ENCODE peak calls at places on chromosomes 4 and X, in six cellular contexts. T, Z, R, Q, F and E are unnamed samples.
A peak's percentile ranks its signal among the peaks of the same experiment; 100 is the strongest.

GRCh38 chrX:140563893-140564292 is 59.0 kb upstream of the SOX3 start:
- DNase-seq in T (no peak), Z (no peak), R (no peak), Q (no peak), F (no peak), E (no peak)

GRCh38 chrX:84175943-84176342 is 12.1 kb downstream of the RPS6KA6 start:
- DNase-seq in T (no peak), Z (no peak), R (no peak), Q (no peak), F (no peak), E (no peak)

GRCh38 chr4:188728359-188728758 is 589.1 kb downstream of the TRIML1 start:
- DNase-seq in T (no peak), Z (no peak), R (no peak), Q (no peak), F (no peak), E (no peak)

GRCh38 chr4:4625488-4625887 is 83.6 kb upstream of the STX18 start:
- DNase-seq in T (no peak), Z (peak; percentile 95), R (no peak), Q (no peak), F (no peak), E (no peak)

GRCh38 chr4:32700838-32701237 is 1980.7 kb downstream of the PCDH7 start:
- DNase-seq in T (no peak), Z (no peak), R (no peak), Q (no peak), F (no peak), E (no peak)

GRCh38 chr4:88674565-88674964 is 23.1 kb downstream of the NAP1L5 start:
- DNase-seq in T (no peak), Z (peak; percentile 51), R (no peak), Q (no peak), F (no peak), E (no peak)

GRCh38 chr4:81605278-81605677 is 133.6 kb upstream of the RASGEF1B start:
- DNase-seq in T (no peak), Z (no peak), R (no peak), Q (no peak), F (no peak), E (peak; percentile 20)

GRCh38 chr4:47002593-47002992 is 9.2 kb upstream of the GABRA4 start:
- DNase-seq in T (no peak), Z (peak; percentile 22), R (no peak), Q (no peak), F (no peak), E (no peak)

GRCh38 chr4:98601719-98602118 is 56.7 kb downstream of the TSPAN5 start:
- DNase-seq in T (no peak), Z (peak; percentile 53), R (peak; percentile 29), Q (no peak), F (no peak), E (no peak)

GRCh38 chr4:145735330-145735638 is 55.3 kb downstream of the C4orf51 start:
- DNase-seq in T (no peak), Z (peak; percentile 97), R (peak; percentile 39), Q (no peak), F (no peak), E (no peak)

GRCh38 chr4:78022517-78022916 is 34.6 kb upstream of the FRAS1 start:
- DNase-seq in T (no peak), Z (peak; percentile 13), R (no peak), Q (no peak), F (no peak), E (no peak)

GRCh38 chr4:21011106-21011505 is 310.8 kb downstream of the PACRGL start:
- DNase-seq in T (no peak), Z (no peak), R (peak; percentile 59), Q (no peak), F (no peak), E (no peak)

GRCh38 chrX:69504626-69505612 is 793 bp downstream of the NALF2 start:
- DNase-seq in T (no peak), Z (peak; percentile 4), R (no peak), Q (no peak), F (no peak), E (no peak)

GRCh38 chr4:41339812-41340809 is 83.4 kb downstream of the UCHL1 start:
- DNase-seq in T (no peak), Z (peak; percentile 69), R (peak; percentile 85), Q (no peak), F (no peak), E (no peak)

GRCh38 chrX:20913760-20914159 is 460.5 kb upstream of the CNKSR2 start:
- DNase-seq in T (no peak), Z (peak; percentile 2), R (no peak), Q (no peak), F (no peak), E (no peak)

GRCh38 chrX:70998402-70999027 is 67.6 kb upstream of the SLC7A3 start:
- DNase-seq in T (no peak), Z (peak; percentile 30), R (peak; percentile 9), Q (no peak), F (peak; percentile 37), E (no peak)

DNA sequence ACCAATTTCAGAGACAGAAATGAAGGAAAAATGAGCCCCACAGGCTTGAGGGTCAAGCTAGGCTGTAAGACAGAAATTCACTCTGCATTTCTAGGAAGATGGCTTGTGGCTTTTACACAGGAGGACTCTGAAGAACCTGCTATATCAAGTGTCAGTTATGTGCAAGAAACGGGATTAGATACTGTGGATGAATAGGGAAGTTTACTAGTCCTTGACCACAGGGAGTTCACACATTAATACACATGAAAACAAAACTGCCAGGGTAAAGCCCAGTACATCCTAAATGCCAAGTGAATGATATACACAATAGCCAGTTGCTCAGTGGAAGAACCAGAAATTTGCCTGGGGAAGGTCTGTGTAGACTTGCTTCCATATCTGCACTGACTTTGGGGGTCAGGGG is 53.5 kb downstream of the TMEM131L start:
- DNase-seq in T (no peak), Z (no peak), R (no peak), Q (no peak), F (no peak), E (no peak)
- H3K4me1 ChIP-seq in T (no peaks in the 10 kb centered on the region), Z (peaks cover 6% of the 10 kb centered on the region), R (no peaks in the 10 kb centered on the region), Q (peaks cover 84% of the 10 kb centered on the region), F (peaks cover 18% of the 10 kb centered on the region), E (peaks cover 84% of the 10 kb centered on the region)

GRCh38 chr4:113960684-113961321 is 18.6 kb downstream of the ARSJ start:
- DNase-seq in T (no peak), Z (no peak), R (peak; percentile 65), Q (no peak), F (no peak), E (no peak)
- H3K4me1 ChIP-seq in T (no peaks in the 10 kb centered on the region), Z (peaks cover 47% of the 10 kb centered on the region), R (peaks cover 58% of the 10 kb centered on the region), Q (no peaks in the 10 kb centered on the region), F (no peaks in the 10 kb centered on the region), E (no peaks in the 10 kb centered on the region)

GRCh38 chr4:184857446-184858121 is 31.8 kb upstream of the ACSL1 start:
- DNase-seq in T (no peak), Z (no peak), R (no peak), Q (no peak), F (no peak), E (no peak)
- H3K4me1 ChIP-seq in T (no peaks in the 10 kb centered on the region), Z (no peaks in the 10 kb centered on the region), R (no peaks in the 10 kb centered on the region), Q (no peaks in the 10 kb centered on the region), F (no peaks in the 10 kb centered on the region), E (no peaks in the 10 kb centered on the region)

GRCh38 chr4:147811878-147812277 is 80.0 kb downstream of the ARHGAP10 start:
- DNase-seq in T (no peak), Z (no peak), R (no peak), Q (no peak), F (no peak), E (no peak)

GRCh38 chr4:147816382-147817254 is 84.7 kb downstream of the ARHGAP10 start:
- DNase-seq in T (no peak), Z (no peak), R (no peak), Q (no peak), F (no peak), E (no peak)

GRCh38 chr4:147815741-147816140 is 83.9 kb downstream of the ARHGAP10 start:
- DNase-seq in T (no peak), Z (no peak), R (no peak), Q (no peak), F (no peak), E (no peak)

GRCh38 chr4:147814334-147814733 is 82.4 kb downstream of the ARHGAP10 start:
- DNase-seq in T (no peak), Z (no peak), R (no peak), Q (no peak), F (no peak), E (no peak)

DNA sequence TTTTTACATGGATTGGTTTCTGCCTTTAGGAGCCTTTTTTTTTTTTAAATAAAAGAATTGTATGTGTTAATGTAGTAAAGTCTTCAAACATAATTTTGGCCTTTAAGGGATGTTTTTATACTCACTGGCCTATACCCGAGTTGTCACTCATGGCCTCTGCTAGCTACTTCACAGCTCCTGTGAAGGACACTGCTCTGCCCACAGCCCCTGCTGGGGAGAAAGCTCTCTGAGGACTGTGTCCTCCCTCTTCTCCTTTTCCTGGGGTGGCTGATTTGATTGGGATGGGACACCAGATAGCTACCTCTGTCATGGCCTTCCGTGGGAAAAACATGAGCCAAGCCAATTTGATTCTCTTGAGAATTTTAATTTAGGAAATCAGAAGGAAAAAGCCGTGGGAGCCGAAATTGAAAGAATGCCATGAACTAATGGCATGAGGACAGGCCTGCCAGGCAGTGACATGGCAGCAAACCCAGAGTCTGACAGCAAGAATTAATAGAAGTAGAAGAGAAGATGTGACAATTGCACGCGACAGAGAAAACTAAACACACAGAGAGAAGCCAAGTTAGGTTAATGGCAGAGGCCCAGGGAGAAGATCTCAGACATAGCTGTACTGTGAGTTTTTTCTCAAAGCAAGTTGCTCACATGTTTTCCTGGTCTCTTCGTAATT is 81.4 kb downstream of the ARHGAP10 start:
- DNase-seq in T (no peak), Z (peak; percentile 71), R (no peak), Q (no peak), F (no peak), E (no peak)
- H3K4me1 ChIP-seq in T (peaks cover 4% of the 10 kb centered on the region), Z (peaks cover 34% of the 10 kb centered on the region), R (no peaks in the 10 kb centered on the region), Q (peaks cover 8% of the 10 kb centered on the region), F (peaks cover 40% of the 10 kb centered on the region), E (no peaks in the 10 kb centered on the region)

DNA sequence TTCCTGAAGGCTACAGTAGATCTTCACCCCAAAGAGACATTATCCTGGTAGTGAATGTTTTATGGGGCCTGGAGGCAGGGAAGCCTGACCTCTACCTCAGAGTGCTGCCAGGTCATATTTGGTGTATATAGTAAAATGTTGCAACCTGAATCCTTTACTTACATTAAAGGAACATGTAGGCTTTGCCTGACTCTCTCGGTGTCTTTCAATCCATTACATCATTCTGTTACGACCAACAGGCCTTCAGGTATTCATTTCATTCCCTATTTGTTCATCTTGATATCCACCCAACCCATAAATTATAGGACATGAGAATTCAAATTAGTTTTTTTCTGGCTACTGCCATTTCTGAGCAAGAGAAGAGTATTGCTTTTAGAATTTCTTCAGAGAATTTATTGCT is 116.5 kb downstream of the CFAP299 start:
- DNase-seq in T (no peak), Z (no peak), R (no peak), Q (no peak), F (no peak), E (no peak)
- H3K4me1 ChIP-seq in T (no peaks in the 10 kb centered on the region), Z (peaks cover 15% of the 10 kb centered on the region), R (no peaks in the 10 kb centered on the region), Q (no peaks in the 10 kb centered on the region), F (no peaks in the 10 kb centered on the region), E (no peaks in the 10 kb centered on the region)